ENCODE peak calls at places on chromosomes 1 and 21, in five cellular contexts. P is H1, U is K562, K is GM12878, R is HepG2. A is an unnamed sample.

GRCh38 chr1:232868793-232869491 is 63.7 kb downstream of the MAP10 start:
- DNase-seq in R (no peak), P (no peak), K (no peak), U (no peak), A (peak)

GRCh38 chr1:145956776-145957442 is 908 bp downstream of the LIX1L start:
- DNase-seq in U (no peak), R (no peak), P (no peak), K (no peak), A (no peak)

GRCh38 chr1:175555266-175555665 is 188.1 kb downstream of the TNR start:
- DNase-seq in R (no peak), U (peak), P (no peak), K (no peak), A (no peak)

GRCh38 chr21:15210235-15210678 is 145.5 kb upstream of the NRIP1 start:
- DNase-seq in K (no peak), U (peak), P (no peak), R (peak), A (peak)

GRCh38 chr1:153944005-153944821 is 2.3 kb downstream of the DENND4B start:
- DNase-seq in U (no peak), K (no peak), P (no peak), R (no peak), A (no peak)

GRCh38 chr1:1550591-1551432 is 10.4 kb upstream of the TMEM240 start:
- DNase-seq in U (peak), K (no peak), R (peak), P (no peak), A (peak)

GRCh38 chr1:161954466-161954865 is 69.2 kb downstream of the OLFML2B start:
- DNase-seq in P (no peak), R (no peak), K (no peak), U (no peak), A (no peak)

GRCh38 chr1:18110598-18110939 is 3.0 kb downstream of the IGSF21 start:
- DNase-seq in K (no peak), P (no peak), R (no peak), U (no peak), A (no peak)

GRCh38 chr1:200917291-200917817 is 22.7 kb downstream of the INAVA start:
- DNase-seq in P (no peak), U (no peak), R (peak), K (no peak), A (peak)

GRCh38 chr1:14969006-14969405 is 184.5 kb upstream of the TMEM51 start:
- DNase-seq in R (no peak), U (no peak), K (no peak), P (no peak), A (no peak)

GRCh38 chr1:72827285-72827684 is 544.9 kb upstream of the NEGR1 start:
- DNase-seq in U (no peak), R (no peak), P (no peak), K (no peak), A (no peak)
- TF ChIP-seq KDM1A in U (no peak), R (no peak), P (no peak), K (no peak), A (no peak)

DNA sequence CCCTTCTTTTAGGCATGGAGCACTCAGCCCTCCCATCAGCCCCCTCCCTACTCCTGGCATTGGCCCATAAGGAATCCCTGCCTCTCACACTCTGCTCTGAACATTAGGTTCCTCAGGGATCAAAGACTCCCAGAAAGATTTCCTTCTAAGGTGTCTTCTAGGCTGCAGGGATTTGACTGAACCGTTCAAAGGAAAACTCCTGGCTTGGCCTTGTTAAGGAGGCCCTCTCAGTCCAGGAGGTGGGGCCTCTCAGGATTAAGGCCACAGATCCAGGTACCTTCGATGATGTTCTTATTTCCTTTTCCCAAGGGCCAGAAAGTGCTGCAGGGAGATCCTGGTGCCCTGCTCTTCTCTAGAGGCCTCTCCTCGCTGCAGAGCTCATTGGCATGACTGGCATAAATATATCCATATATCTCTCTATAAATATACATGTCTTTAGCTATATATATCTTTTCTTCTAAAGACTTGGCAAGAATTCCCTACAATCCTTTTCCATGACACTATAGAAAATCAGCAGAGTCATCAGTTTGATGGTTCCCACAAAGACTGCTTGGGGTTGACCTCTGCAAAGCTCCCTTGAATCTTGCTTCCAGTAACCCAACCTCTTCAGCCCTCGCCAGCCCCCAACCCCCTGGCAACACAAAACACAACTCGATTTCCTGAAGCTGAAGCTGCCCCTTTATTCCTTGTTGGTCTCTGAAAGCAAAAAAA is 59.0 kb downstream of the PLXNA2 start:
- DNase-seq in P (no peak), U (no peak), R (no peak), K (no peak), A (no peak)
- TF ChIP-seq KDM1A in P (no peak), U (no peak), R (no peak), K (no peak), A (no peak)

DNA sequence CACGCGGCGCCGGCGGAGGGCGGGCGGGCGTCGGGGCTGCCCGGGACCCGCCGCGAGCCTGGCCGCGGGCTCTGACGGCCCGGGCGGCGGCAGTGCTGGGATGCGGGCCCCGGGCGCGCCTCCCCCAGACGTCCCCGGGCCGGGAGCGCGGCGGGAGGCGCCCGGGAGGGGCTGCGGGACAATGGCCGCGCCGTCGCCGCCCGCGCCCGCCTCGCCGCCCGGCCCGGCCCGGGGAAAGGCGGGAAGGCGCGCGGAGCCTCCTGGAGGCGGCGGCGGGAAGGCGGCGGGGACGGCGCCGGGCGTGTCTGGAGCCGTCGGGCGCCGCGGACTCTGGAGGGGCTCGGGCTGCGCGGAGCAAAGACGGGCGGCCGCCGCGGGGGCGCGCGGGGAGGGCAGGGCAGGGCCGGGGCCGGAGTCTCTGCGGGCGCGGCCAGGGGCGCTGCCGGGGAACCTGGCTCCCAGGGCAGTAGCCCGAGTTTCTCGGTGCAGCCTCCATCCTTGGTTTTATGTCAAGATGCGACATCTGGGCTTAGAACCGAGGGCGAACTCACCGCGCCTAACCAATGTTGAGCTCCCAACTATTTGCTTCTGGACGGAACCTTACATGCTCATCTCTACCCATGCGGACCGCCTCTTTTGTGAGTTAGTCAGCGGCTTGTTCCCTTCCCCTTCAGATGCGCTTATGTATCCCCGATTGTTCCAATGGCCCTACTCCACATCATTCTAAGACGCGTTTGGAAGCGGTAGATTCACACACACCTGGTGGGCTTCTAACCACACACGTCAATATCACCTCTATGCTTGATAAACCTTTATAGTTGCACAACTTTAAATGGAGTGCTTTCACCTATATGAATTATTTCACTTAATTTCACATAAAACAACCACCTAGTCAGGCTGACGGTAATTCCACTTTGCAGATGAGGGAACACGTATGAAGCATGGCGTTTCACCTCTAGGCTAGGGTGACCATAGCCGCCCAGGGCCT is 651 bp downstream of the ZBTB8A start:
- DNase-seq in P (peak), K (no peak), U (peak), R (no peak), A (peak)
- TF ChIP-seq KDM1A in P (no peak), K (no peak), U (no peak), R (no peak), A (no peak)

GRCh38 chr1:7669559-7670208 is 101.4 kb upstream of the VAMP3 start:
- DNase-seq in R (peak), U (peak), P (peak), K (no peak), A (peak)
- TF ChIP-seq KDM1A in R (no peak), U (no peak), P (no peak), K (no peak), A (no peak)